ENCODE peak calls at places on chromosomes 3 and 15, in ten cellular contexts. One of them, this sample, is unnamed.

GRCh38 chr3:128969993-128970740 is 23.7 kb downstream of the CFAP92 start:
- DNase-seq in type B pancreatic cell: no peak
- DNase-seq in smooth muscle cell of the brain vasculature: no peak
- DNase-seq in stimulated activated CD8-positive, alpha-beta memory T cell treated with anti-CD3 and anti-CD28 coated beads, Interleukin-2, amount 100 ng/mL, for 1 hour: peak
- DNase-seq in GM03348: peak
- DNase-seq in T47D: peak
- DNase-seq in brain microvascular endothelial cell: no peak
- DNase-seq in fibroblast of lung: peak
- DNase-seq in endothelial cell: peak
- DNase-seq in A549: no peak
- DNase-seq in this sample: peak

GRCh38 chr15:39462691-39463090 is 118.2 kb upstream of the THBS1 start:
- DNase-seq in type B pancreatic cell: no peak
- DNase-seq in smooth muscle cell of the brain vasculature: no peak
- DNase-seq in stimulated activated CD8-positive, alpha-beta memory T cell treated with anti-CD3 and anti-CD28 coated beads, Interleukin-2, amount 100 ng/mL, for 1 hour: no peak
- DNase-seq in GM03348: peak
- DNase-seq in T47D: no peak
- DNase-seq in brain microvascular endothelial cell: peak
- DNase-seq in fibroblast of lung: peak
- DNase-seq in endothelial cell: no peak
- DNase-seq in A549: no peak
- DNase-seq in this sample: peak

GRCh38 chr3:45957606-45958005 is 14.3 kb downstream of the CXCR6 start:
- DNase-seq in type B pancreatic cell: no peak
- DNase-seq in smooth muscle cell of the brain vasculature: no peak
- DNase-seq in stimulated activated CD8-positive, alpha-beta memory T cell treated with anti-CD3 and anti-CD28 coated beads, Interleukin-2, amount 100 ng/mL, for 1 hour: no peak
- DNase-seq in GM03348: no peak
- DNase-seq in T47D: no peak
- DNase-seq in brain microvascular endothelial cell: no peak
- DNase-seq in fibroblast of lung: no peak
- DNase-seq in endothelial cell: no peak
- DNase-seq in A549: no peak
- DNase-seq in this sample: no peak

GRCh38 chr3:55491296-55491816 is 4.2 kb upstream of the WNT5A start:
- DNase-seq in type B pancreatic cell: no peak
- DNase-seq in smooth muscle cell of the brain vasculature: no peak
- DNase-seq in stimulated activated CD8-positive, alpha-beta memory T cell treated with anti-CD3 and anti-CD28 coated beads, Interleukin-2, amount 100 ng/mL, for 1 hour: no peak
- DNase-seq in GM03348: peak
- DNase-seq in T47D: no peak
- DNase-seq in brain microvascular endothelial cell: peak
- DNase-seq in fibroblast of lung: peak
- DNase-seq in endothelial cell: no peak
- DNase-seq in A549: no peak
- DNase-seq in this sample: peak

GRCh38 chr3:36663666-36664291 is 100.6 kb downstream of the DCLK3 start:
- DNase-seq in type B pancreatic cell: no peak
- DNase-seq in smooth muscle cell of the brain vasculature: no peak
- DNase-seq in stimulated activated CD8-positive, alpha-beta memory T cell treated with anti-CD3 and anti-CD28 coated beads, Interleukin-2, amount 100 ng/mL, for 1 hour: no peak
- DNase-seq in GM03348: peak
- DNase-seq in T47D: no peak
- DNase-seq in brain microvascular endothelial cell: no peak
- DNase-seq in fibroblast of lung: peak
- DNase-seq in endothelial cell: no peak
- DNase-seq in A549: no peak
- DNase-seq in this sample: peak

GRCh38 chr3:117045143-117045542 is 335.6 kb downstream of the TUSC7 start:
- DNase-seq in type B pancreatic cell: no peak
- DNase-seq in smooth muscle cell of the brain vasculature: no peak
- DNase-seq in stimulated activated CD8-positive, alpha-beta memory T cell treated with anti-CD3 and anti-CD28 coated beads, Interleukin-2, amount 100 ng/mL, for 1 hour: no peak
- DNase-seq in GM03348: no peak
- DNase-seq in T47D: peak
- DNase-seq in brain microvascular endothelial cell: no peak
- DNase-seq in fibroblast of lung: no peak
- DNase-seq in endothelial cell: no peak
- DNase-seq in A549: no peak
- DNase-seq in this sample: no peak

GRCh38 chr3:45885979-45886711 is at the start of gene CCR9:
- DNase-seq in type B pancreatic cell: no peak
- DNase-seq in smooth muscle cell of the brain vasculature: no peak
- DNase-seq in stimulated activated CD8-positive, alpha-beta memory T cell treated with anti-CD3 and anti-CD28 coated beads, Interleukin-2, amount 100 ng/mL, for 1 hour: no peak
- DNase-seq in GM03348: no peak
- DNase-seq in T47D: no peak
- DNase-seq in brain microvascular endothelial cell: no peak
- DNase-seq in fibroblast of lung: no peak
- DNase-seq in endothelial cell: no peak
- DNase-seq in A549: no peak
- DNase-seq in this sample: no peak

GRCh38 chr3:98796334-98796733 is 33.2 kb downstream of the ST3GAL6 start:
- DNase-seq in type B pancreatic cell: no peak
- DNase-seq in smooth muscle cell of the brain vasculature: no peak
- DNase-seq in stimulated activated CD8-positive, alpha-beta memory T cell treated with anti-CD3 and anti-CD28 coated beads, Interleukin-2, amount 100 ng/mL, for 1 hour: no peak
- DNase-seq in GM03348: no peak
- DNase-seq in T47D: no peak
- DNase-seq in brain microvascular endothelial cell: no peak
- DNase-seq in fibroblast of lung: no peak
- DNase-seq in endothelial cell: no peak
- DNase-seq in A549: no peak
- DNase-seq in this sample: no peak

This sample was measured in astrocyte of the spinal cord.